ENCODE peak calls at places on chromosomes 1 and 21, in seven cellular contexts. M is stimulated activated CD4-positive, alpha-beta T cell treated with anti-CD3 and anti-CD28 coated beads, Interleukin-1b, Interleukin-23, amount 100 ng/mL, for 24 hours; U is CD8-positive, alpha-beta memory T cell; X is cardiac fibroblast; P is small intestine; S is T-helper 2 cell; J is RPMI8226. K is an unnamed sample.

GRCh38 chr1:3663999-3664699 is 11.8 kb downstream of the TP73 start:
- DNase-seq in M (no peak), U (no peak), X (no peak), P (no peak), S (no peak), J (no peak), K (no peak)

GRCh38 chr1:7760245-7760644 is 10.9 kb upstream of the VAMP3 start:
- DNase-seq in M (no peak), U (no peak), X (no peak), P (no peak), S (no peak), J (no peak), K (no peak)

GRCh38 chr21:26153758-26154157 is 16.8 kb downstream of the APP start:
- DNase-seq in M (no peak), U (no peak), X (no peak), P (no peak), S (no peak), J (no peak), K (no peak)

GRCh38 chr1:25517476-25518394 is 25.7 kb upstream of the LDLRAP1 start:
- DNase-seq in M (no peak), U (no peak), X (no peak), P (no peak), S (no peak), J (no peak), K (no peak)

GRCh38 chr1:244322791-244323521 is 128.8 kb downstream of the ADSS2 start:
- DNase-seq in M (no peak), U (peak), X (peak), P (peak), S (no peak), J (peak), K (peak)

GRCh38 chr1:118118469-118118868 is 66.6 kb downstream of the SPAG17 start:
- DNase-seq in M (no peak), U (no peak), X (no peak), P (peak), S (no peak), J (no peak), K (no peak)

GRCh38 chr1:119943216-119943615 is 46.9 kb upstream of the ADAM30 start:
- DNase-seq in M (no peak), U (no peak), X (peak), P (no peak), S (no peak), J (no peak), K (no peak)

GRCh38 chr1:9293512-9294439 is 1.1 kb downstream of the SPSB1 start:
- DNase-seq in M (no peak), U (peak), X (no peak), P (peak), S (no peak), J (peak), K (peak)

GRCh38 chr21:14097881-14098499 is 112.8 kb downstream of the LIPI start:
- DNase-seq in M (no peak), U (no peak), X (no peak), P (no peak), S (no peak), J (no peak), K (no peak)

GRCh38 chr1:117630423-117630998 is 24.7 kb downstream of the TENT5C start:
- DNase-seq in M (no peak), U (no peak), X (no peak), P (no peak), S (no peak), J (peak), K (no peak)

GRCh38 chr1:196114193-196114592 is 494.0 kb downstream of the KCNT2 start:
- DNase-seq in M (no peak), U (no peak), X (peak), P (no peak), S (no peak), J (no peak), K (no peak)

GRCh38 chr1:30613188-30613587 is 110.2 kb downstream of the MATN1 start:
- DNase-seq in M (no peak), U (no peak), X (no peak), P (no peak), S (no peak), J (no peak), K (no peak)

GRCh38 chr1:183883629-183884028 is 78.7 kb downstream of the RGL1 start:
- DNase-seq in M (no peak), U (no peak), X (no peak), P (no peak), S (no peak), J (no peak), K (peak)

GRCh38 chr1:163170975-163171676 is 31.6 kb downstream of the RGS5 start:
- DNase-seq in M (no peak), U (no peak), X (peak), P (no peak), S (no peak), J (no peak), K (peak)

GRCh38 chr21:44323591-44323990 is 15.6 kb downstream of the CFAP410 start:
- DNase-seq in M (no peak), U (no peak), X (no peak), P (no peak), S (no peak), J (no peak), K (no peak)

GRCh38 chr1:59767119-59767518 is 47.6 kb upstream of the HOOK1 start:
- DNase-seq in M (no peak), U (no peak), X (peak), P (no peak), S (no peak), J (no peak), K (no peak)

GRCh38 chr1:151898519-151898991 is 10.8 kb downstream of the THEM4 start:
- DNase-seq in M (no peak), U (peak), X (no peak), P (no peak), S (peak), J (peak), K (no peak)

GRCh38 chr21:42672699-42673458 is 19.5 kb downstream of the PDE9A start:
- DNase-seq in M (no peak), U (no peak), X (peak), P (no peak), S (no peak), J (no peak), K (no peak)

GRCh38 chr1:7471836-7472235 is 299.3 kb upstream of the VAMP3 start:
- DNase-seq in M (no peak), U (no peak), X (peak), P (no peak), S (no peak), J (no peak), K (no peak)